ENCODE peak calls at places on chromosomes 2 and 18, in four cellular contexts. E is fibroblast of lung, H is HepG2, T is heart right ventricle. M is an unnamed sample.

GRCh38 chr2:177799531-177799930 is 273.0 kb downstream of the PDE11A start:
- DNase-seq in E (peak; percentile 7), H (peak; percentile 27), T (peak; percentile 6), M (peak; percentile 12)

GRCh38 chr2:163319006-163319405 is 416.8 kb downstream of the FIGN start:
- DNase-seq in E (peak; percentile 40), H (no peak), T (no peak), M (no peak)

GRCh38 chr2:52861606-52862005 is 906.0 kb upstream of the CHAC2 start:
- DNase-seq in E (no peak), H (no peak), T (no peak), M (no peak)

GRCh38 chr2:134089454-134089853 is 164.4 kb upstream of the MGAT5 start:
- DNase-seq in E (no peak), H (peak; percentile 59), T (no peak), M (no peak)

GRCh38 chr2:48120759-48121242 is 214.5 kb upstream of the FBXO11 start:
- DNase-seq in E (peak; percentile 42), H (no peak), T (no peak), M (no peak)

GRCh38 chr2:62270728-62271127 is 74.8 kb downstream of the B3GNT2 start:
- DNase-seq in E (peak; percentile 60), H (no peak), T (peak; percentile 54), M (peak; percentile 51)

GRCh38 chr2:189163889-189164288 is 15.7 kb downstream of the COL5A2 start:
- DNase-seq in E (peak; percentile 63), H (no peak), T (no peak), M (no peak)

GRCh38 chr2:26164231-26164630 is 8.7 kb upstream of the GAREM2 start:
- DNase-seq in E (no peak), H (no peak), T (peak; percentile 47), M (no peak)

GRCh38 chr2:195559431-195559914 is 97.6 kb upstream of the SLC39A10 start:
- DNase-seq in E (peak; percentile 99), H (no peak), T (peak; percentile 23), M (no peak)

GRCh38 chr18:42287047-42287446 is 332.0 kb downstream of the PIK3C3 start:
- DNase-seq in E (no peak), H (no peak), T (no peak), M (no peak)

GRCh38 chr2:122543815-122544214 is 788.4 kb downstream of the TSN start:
- DNase-seq in E (no peak), H (no peak), T (no peak), M (no peak)

GRCh38 chr2:29033172-29033571 is 41.2 kb downstream of the PCARE start:
- DNase-seq in E (no peak), H (no peak), T (no peak), M (no peak)

GRCh38 chr2:127811397-127811860 is 458 bp upstream of the WDR33 start:
- DNase-seq in E (no peak), H (no peak), T (no peak), M (no peak)

GRCh38 chr18:73947180-73947989 is 200.2 kb downstream of the FBXO15 start:
- DNase-seq in E (no peak), H (no peak), T (no peak), M (no peak)

GRCh38 chr2:158610059-158610458 is 153.3 kb downstream of the PKP4 start:
- DNase-seq in E (no peak), H (no peak), T (no peak), M (no peak)

GRCh38 chr2:118846667-118847446 is 591 bp downstream of the EN1 start:
- DNase-seq in E (no peak), H (no peak), T (no peak), M (no peak)

GRCh38 chr2:100909571-100909970 is 89.6 kb downstream of the NPAS2 start:
- DNase-seq in E (no peak), H (no peak), T (no peak), M (no peak)

GRCh38 chr18:77061946-77062517 is 70.6 kb downstream of the MBP start:
- DNase-seq in E (no peak), H (no peak), T (no peak), M (no peak)

GRCh38 chr2:225117061-225117716 is 74.9 kb upstream of the DOCK10 start:
- DNase-seq in E (peak; percentile 49), H (no peak), T (no peak), M (no peak)

GRCh38 chr2:36413218-36413617 is 57.6 kb downstream of the CRIM1 start:
- DNase-seq in E (peak; percentile 71), H (peak; percentile 36), T (peak; percentile 32), M (no peak)

GRCh38 chr2:217418090-217418489 is 558.2 kb upstream of the TNP1 start:
- DNase-seq in E (no peak), H (no peak), T (no peak), M (no peak)
- H3K4me3 ChIP-seq in E (no peak overlapping the region), H (no peak overlapping the region), T (no peak overlapping the region), M (no peak overlapping the region)

GRCh38 chr2:33477473-33478468 is 1.3 kb downstream of the RASGRP3 start:
- DNase-seq in E (no peak), H (no peak), T (peak; percentile 57), M (no peak)

GRCh38 chr2:33475381-33476099 is 909 bp upstream of the RASGRP3 start:
- DNase-seq in E (peak; percentile 77), H (peak; percentile 61), T (peak; percentile 81), M (peak; percentile 79)

GRCh38 chr2:33478968-33479691 is 2.7 kb downstream of the RASGRP3 start:
- DNase-seq in E (no peak), H (no peak), T (peak; percentile 23), M (peak; percentile 12)

GRCh38 chr2:33476100-33476792 is at the start of gene RASGRP3:
- DNase-seq in E (peak; percentile 98), H (peak; percentile 44), T (peak; percentile 87), M (peak; percentile 87)

DNA sequence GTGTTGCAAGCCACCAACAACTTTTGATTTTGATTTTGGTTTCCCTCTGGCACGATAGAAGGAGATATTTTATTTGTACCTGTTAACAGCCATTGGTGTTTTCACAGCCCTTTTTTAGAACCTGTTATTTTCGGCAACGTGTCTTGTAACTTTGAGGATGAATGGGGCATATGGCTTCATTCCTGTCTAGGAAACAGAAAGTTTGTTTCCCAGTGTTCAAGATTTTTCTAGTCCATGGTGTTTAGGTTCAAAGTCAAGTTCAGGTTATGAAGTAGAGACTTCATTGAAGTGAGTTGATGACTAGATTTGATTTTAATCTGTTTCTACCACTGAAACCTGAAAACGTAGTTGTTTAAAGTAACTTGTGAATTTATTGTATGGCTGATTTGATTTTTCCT is 343 bp downstream of the RASGRP3 start:
- DNase-seq in E (no peak), H (no peak), T (no peak), M (no peak)
- H3K4me1 ChIP-seq in E (peaks cover 2% of the 10 kb centered on the region), H (peaks cover 22% of the 10 kb centered on the region), T (peaks cover 19% of the 10 kb centered on the region), M (peaks cover 3% of the 10 kb centered on the region)

DNA sequence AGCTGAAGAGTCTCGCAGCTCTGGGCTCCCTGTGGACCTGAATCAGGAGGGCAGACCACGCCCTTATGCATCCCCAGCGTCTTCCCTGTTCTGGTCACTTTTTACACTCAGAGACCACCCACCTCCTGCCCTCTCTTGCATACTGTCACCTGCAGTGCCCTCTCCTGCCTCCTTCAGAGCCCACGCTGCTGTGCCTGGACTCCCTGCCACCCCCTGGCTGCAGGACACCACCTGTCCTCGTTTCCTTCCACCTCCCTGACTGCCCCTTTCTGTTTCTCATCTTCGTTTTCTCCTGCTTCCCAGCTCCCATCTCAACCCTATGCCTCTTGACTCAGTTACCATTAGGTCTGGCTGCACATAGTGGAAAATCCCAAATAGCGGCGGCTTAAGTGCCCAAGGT is 9.2 kb upstream of the INHBB start:
- DNase-seq in E (no peak), H (no peak), T (no peak), M (no peak)
- TF ChIP-seq CTCF in E (no peak), H (no peak), T (no peak), M (no peak)

GRCh38 chr2:237487496-237487895 is 445 bp downstream of the MLPH start:
- DNase-seq in E (no peak), H (no peak), T (no peak), M (no peak)

GRCh38 chr2:237486819-237487448 is at the start of gene MLPH:
- DNase-seq in E (peak; percentile 49), H (no peak), T (no peak), M (peak; percentile 81)

GRCh38 chr2:237486334-237486818 is 675 bp upstream of the MLPH start:
- DNase-seq in E (peak; percentile 24), H (no peak), T (no peak), M (no peak)

GRCh38 chr2:237485304-237485703 is 1.7 kb upstream of the MLPH start:
- DNase-seq in E (no peak), H (no peak), T (no peak), M (no peak)

GRCh38 chr2:237485844-237486243 is 1.2 kb upstream of the MLPH start:
- DNase-seq in E (no peak), H (no peak), T (no peak), M (no peak)
- H3K4me3 ChIP-seq in E (no peak overlapping the region), H (no peak overlapping the region), T (no peak overlapping the region), M (no peak overlapping the region)

GRCh38 chr18:23316986-23317385 is 136.1 kb upstream of the RIOK3 start:
- DNase-seq in E (no peak), H (no peak), T (no peak), M (no peak)
- H3K4me1 ChIP-seq in E (peaks cover 6% of the 10 kb centered on the region), H (peaks cover 19% of the 10 kb centered on the region), T (peaks cover 7% of the 10 kb centered on the region), M (no peaks in the 10 kb centered on the region)

DNA sequence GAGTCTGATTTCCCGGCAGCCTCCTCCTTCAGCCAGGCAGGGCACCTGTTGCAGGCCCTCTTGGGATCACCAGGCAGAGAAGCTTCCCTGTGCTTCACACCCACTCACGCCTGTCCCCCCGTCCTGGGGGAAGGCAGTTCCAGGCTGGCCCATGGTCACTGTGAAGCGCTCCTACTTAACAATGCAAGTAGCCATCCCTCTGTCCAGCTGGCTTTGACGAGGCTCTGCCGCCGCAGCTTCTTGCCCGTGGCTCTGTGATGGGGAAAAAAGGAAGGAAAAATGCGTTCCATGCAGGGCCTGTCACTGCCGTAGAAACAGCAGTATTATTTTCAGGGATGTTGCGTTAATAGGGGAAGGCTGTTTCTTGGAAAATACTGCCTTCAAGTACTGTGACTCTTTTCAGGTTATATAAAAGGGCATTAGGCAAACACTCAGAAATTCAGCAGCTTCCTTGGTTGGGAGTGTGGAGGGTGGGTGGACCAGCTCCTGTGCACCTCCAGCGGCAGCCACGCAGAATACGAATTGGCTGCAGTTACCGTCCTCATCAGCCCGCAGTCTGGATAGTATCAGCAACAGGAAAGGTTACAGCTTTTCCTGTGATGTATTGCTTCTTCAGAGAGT is 232.3 kb downstream of the KLHL29 start:
- DNase-seq in E (peak; percentile 70), H (no peak), T (peak; percentile 66), M (no peak)
- TF ChIP-seq CTCF in E (peak; percentile 74), H (no peak), T (peak; percentile 68), M (no peak)

GRCh38 chr2:174338626-174339570 is 4.1 kb downstream of the SP9 start:
- DNase-seq in E (no peak), H (no peak), T (no peak), M (no peak)

GRCh38 chr2:174337337-174338154 is 2.8 kb downstream of the SP9 start:
- DNase-seq in E (peak; percentile 37), H (no peak), T (no peak), M (peak; percentile 22)

GRCh38 chr2:174339571-174339966 is 4.8 kb downstream of the SP9 start:
- DNase-seq in E (no peak), H (no peak), T (no peak), M (no peak)

GRCh38 chr2:174336403-174337336 is 1.9 kb downstream of the SP9 start:
- DNase-seq in E (no peak), H (peak; percentile 38), T (no peak), M (peak; percentile 70)

DNA sequence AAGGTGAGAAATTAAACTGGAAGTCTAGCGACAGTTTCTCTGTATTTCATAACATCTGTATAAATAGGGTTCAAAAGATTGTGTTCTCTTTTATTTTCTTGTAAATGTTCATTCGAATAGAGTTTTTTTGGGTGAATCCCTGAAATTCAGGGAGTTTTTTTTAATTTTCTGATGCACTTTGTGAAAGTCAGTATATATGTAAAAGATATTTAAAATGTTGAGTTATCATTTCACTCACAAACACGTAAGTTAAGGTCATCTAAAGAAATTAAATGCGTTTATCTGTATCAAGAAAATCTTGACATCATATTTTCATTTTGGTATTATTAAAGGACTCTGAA is 3.4 kb downstream of the SP9 start:
- DNase-seq in E (peak; percentile 41), H (no peak), T (no peak), M (no peak)
- H3K4me3 ChIP-seq in E (no peak overlapping the region), H (no peak overlapping the region), T (no peak overlapping the region), M (no peak overlapping the region)